ENCODE peak calls at places on chromosome 4, in seven cellular contexts. U, Y, T, M, R, E and I are unnamed samples. For H3K27me3, the result is how much of the 10 kb centered on the place peaks cover.

GRCh38 chr4:144572660-144573059 is 73.3 kb upstream of the HHIP start:
- DNase-seq in U (no peak), Y (no peak), T (no peak), M (peak), R (no peak), E (no peak), I (peak)

GRCh38 chr4:152785639-152786517 is 6.1 kb downstream of the ARFIP1 start:
- DNase-seq in U (no peak), Y (no peak), T (no peak), M (no peak), R (no peak), E (no peak), I (no peak)

GRCh38 chr4:156596026-156596425 is 375.6 kb downstream of the PDGFC start:
- DNase-seq in U (no peak), Y (no peak), T (no peak), M (no peak), R (no peak), E (no peak), I (no peak)

GRCh38 chr4:134089885-134090284 is 111.7 kb downstream of the PABPC4L start:
- DNase-seq in U (no peak), Y (no peak), T (peak), M (no peak), R (no peak), E (no peak), I (no peak)

GRCh38 chr4:83387922-83388676 is 53.5 kb upstream of the HPSE start:
- DNase-seq in U (no peak), Y (no peak), T (no peak), M (no peak), R (no peak), E (no peak), I (no peak)

GRCh38 chr4:150119492-150119891 is 41.2 kb downstream of the DCLK2 start:
- DNase-seq in U (no peak), Y (no peak), T (peak), M (no peak), R (no peak), E (no peak), I (no peak)

GRCh38 chr4:40507977-40508376 is 121.7 kb downstream of the RBM47 start:
- DNase-seq in U (no peak), Y (no peak), T (peak), M (no peak), R (no peak), E (no peak), I (peak)

GRCh38 chr4:40887690-40888089 is 137.9 kb downstream of the NSUN7 start:
- DNase-seq in U (peak), Y (no peak), T (no peak), M (no peak), R (no peak), E (no peak), I (no peak)

GRCh38 chr4:22174640-22175039 is 226.1 kb upstream of the KCNIP4 start:
- DNase-seq in U (no peak), Y (no peak), T (no peak), M (no peak), R (no peak), E (no peak), I (no peak)

GRCh38 chr4:22179124-22179874 is 230.7 kb upstream of the KCNIP4 start:
- DNase-seq in U (peak), Y (no peak), T (no peak), M (no peak), R (no peak), E (no peak), I (no peak)

GRCh38 chr4:56465599-56466295 is 1.7 kb upstream of the SRP72 start:
- DNase-seq in U (no peak), Y (no peak), T (no peak), M (no peak), R (no peak), E (no peak), I (no peak)

GRCh38 chr4:185799442-185799841 is 12.6 kb downstream of the SORBS2 start:
- DNase-seq in U (no peak), Y (peak), T (no peak), M (no peak), R (no peak), E (no peak), I (no peak)

GRCh38 chr4:133316874-133317273 is 167.8 kb downstream of the PCDH10 start:
- DNase-seq in U (no peak), Y (no peak), T (no peak), M (no peak), R (no peak), E (no peak), I (no peak)

GRCh38 chr4:59195867-59196266 is 2004.3 kb upstream of the ADGRL3 start:
- DNase-seq in U (no peak), Y (no peak), T (no peak), M (no peak), R (no peak), E (no peak), I (no peak)

GRCh38 chr4:83581411-83582288 is 45.7 kb downstream of the GPAT3 start:
- DNase-seq in U (no peak), Y (no peak), T (peak), M (no peak), R (no peak), E (no peak), I (no peak)

GRCh38 chr4:120018786-120019185 is 47.9 kb downstream of the MAD2L1 start:
- DNase-seq in U (no peak), Y (no peak), T (no peak), M (no peak), R (no peak), E (no peak), I (no peak)

GRCh38 chr4:3389186-3389878 is 52.4 kb upstream of the HGFAC start:
- DNase-seq in U (no peak), Y (no peak), T (no peak), M (no peak), R (peak), E (no peak), I (no peak)

GRCh38 chr4:6047130-6047673 is 29.0 kb upstream of the C4orf50 start:
- DNase-seq in U (no peak), Y (no peak), T (peak), M (no peak), R (no peak), E (no peak), I (no peak)

GRCh38 chr4:184409911-184410692 is 64.2 kb downstream of the IRF2 start:
- DNase-seq in U (no peak), Y (no peak), T (no peak), M (no peak), R (no peak), E (no peak), I (no peak)

GRCh38 chr4:8308856-8309771 is 39.6 kb downstream of the HTRA3 start:
- DNase-seq in U (peak), Y (no peak), T (no peak), M (peak), R (peak), E (no peak), I (peak)

GRCh38 chr4:120636120-120636630 is 286.4 kb downstream of the PRDM5 start:
- DNase-seq in U (no peak), Y (no peak), T (no peak), M (no peak), R (no peak), E (no peak), I (no peak)

GRCh38 chr4:52658671-52659015 is 458 bp downstream of the USP46 start:
- DNase-seq in U (no peak), Y (no peak), T (no peak), M (peak), R (peak), E (no peak), I (no peak)

GRCh38 chr4:5084911-5085475 is 33.7 kb downstream of the STK32B start:
- DNase-seq in U (no peak), Y (no peak), T (no peak), M (no peak), R (no peak), E (no peak), I (no peak)

GRCh38 chr4:27594917-27595316 is 734.3 kb downstream of the STIM2 start:
- DNase-seq in U (no peak), Y (no peak), T (no peak), M (no peak), R (no peak), E (no peak), I (no peak)

GRCh38 chr4:39464886-39465501 is 6.1 kb downstream of the LIAS start:
- DNase-seq in U (peak), Y (no peak), T (peak), M (no peak), R (no peak), E (no peak), I (no peak)

GRCh38 chr4:14867847-14868246 is 134.4 kb upstream of the CPEB2 start:
- DNase-seq in U (no peak), Y (no peak), T (no peak), M (no peak), R (no peak), E (no peak), I (no peak)

GRCh38 chr4:157582141-157582540 is 361.6 kb downstream of the GRIA2 start:
- DNase-seq in U (no peak), Y (no peak), T (no peak), M (no peak), R (no peak), E (no peak), I (no peak)

DNA sequence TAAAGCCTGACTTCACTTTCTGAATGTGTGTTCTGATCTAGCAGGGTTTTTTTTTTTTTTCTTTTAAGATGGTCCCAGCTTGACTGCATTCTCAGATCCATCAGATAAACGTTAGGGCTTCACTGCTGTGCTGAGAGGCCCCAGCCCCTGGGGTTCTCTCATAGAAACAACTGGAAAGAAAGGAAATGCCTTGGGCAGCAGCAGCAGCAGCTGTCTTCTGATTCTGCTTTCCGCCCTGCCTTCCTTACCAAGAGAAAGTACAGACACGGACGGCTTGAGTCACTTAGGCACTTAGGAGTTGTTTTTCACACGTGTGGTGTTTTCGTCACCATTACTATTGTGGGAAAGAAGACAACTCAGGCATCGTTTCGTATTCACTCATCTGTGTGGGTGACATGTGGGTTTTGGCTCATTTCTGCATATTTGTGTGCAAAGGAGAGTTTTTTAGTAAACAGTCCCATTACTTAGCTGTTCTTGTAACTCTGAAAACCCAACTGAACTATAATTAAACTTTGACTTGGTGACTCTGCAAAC is 172.0 kb downstream of the PTTG2 start:
- DNase-seq in U (peak), Y (no peak), T (peak), M (no peak), R (no peak), E (no peak), I (no peak)
- H3K4me3 ChIP-seq in U (peak), Y (no peak), T (no peak), M (no peak), R (no peak), E (no peak), I (no peak)

GRCh38 chr4:168021666-168022065 is 70.7 kb upstream of the ANXA10 start:
- DNase-seq in U (no peak), Y (no peak), T (no peak), M (no peak), R (no peak), E (no peak), I (no peak)
- H3K27me3 ChIP-seq in U (under half), Y (under half), T (under half), M (under half), R (under half), E (under half), I (under half)

GRCh38 chr4:87863486-87863885 is 30.7 kb downstream of the MEPE start:
- DNase-seq in U (no peak), Y (no peak), T (no peak), M (peak), R (no peak), E (no peak), I (no peak)

GRCh38 chr4:87862236-87862635 is 29.5 kb downstream of the MEPE start:
- DNase-seq in U (no peak), Y (no peak), T (no peak), M (no peak), R (no peak), E (no peak), I (no peak)

GRCh38 chr4:87865288-87865687 is 32.5 kb downstream of the MEPE start:
- DNase-seq in U (no peak), Y (no peak), T (no peak), M (no peak), R (no peak), E (no peak), I (no peak)

GRCh38 chr4:87865960-87866598 is 33.3 kb downstream of the MEPE start:
- DNase-seq in U (no peak), Y (no peak), T (peak), M (no peak), R (no peak), E (no peak), I (peak)

DNA sequence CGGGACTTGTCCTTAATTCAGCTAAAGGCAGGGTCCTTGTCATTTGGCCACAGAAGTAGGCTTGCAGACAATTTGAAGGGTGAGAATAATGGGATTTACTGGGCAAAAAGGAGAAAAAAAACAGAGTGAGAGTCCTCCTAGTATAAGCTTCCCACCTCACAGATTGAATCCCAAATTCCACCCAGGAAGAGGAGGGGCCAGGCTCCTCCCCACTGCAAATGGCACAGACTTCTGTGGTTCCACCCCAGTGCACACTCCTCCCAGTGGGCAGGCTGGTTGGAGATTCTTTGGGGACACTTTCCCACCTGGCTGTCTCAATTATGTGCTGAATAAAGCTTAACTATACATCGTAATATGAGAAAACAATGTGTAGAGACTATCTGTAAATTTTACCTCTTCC is 31.6 kb downstream of the MEPE start:
- DNase-seq in U (no peak), Y (no peak), T (no peak), M (no peak), R (no peak), E (no peak), I (no peak)
- H3K4me3 ChIP-seq in U (no peak), Y (no peak), T (no peak), M (no peak), R (no peak), E (no peak), I (no peak)

GRCh38 chr4:69522554-69522953 is 26.8 kb upstream of the UGT2B4 start:
- DNase-seq in U (no peak), Y (no peak), T (no peak), M (no peak), R (no peak), E (no peak), I (no peak)
- H3K27me3 ChIP-seq in U (under half), Y (under half), T (under half), M (under half), R (under half), E (under half), I (under half)

GRCh38 chr4:7196283-7196651 is 3.9 kb downstream of the SORCS2 start:
- DNase-seq in U (no peak), Y (no peak), T (no peak), M (no peak), R (no peak), E (no peak), I (no peak)
- H3K4me3 ChIP-seq in U (no peak), Y (no peak), T (no peak), M (no peak), R (no peak), E (no peak), I (no peak)

GRCh38 chr4:78070731-78071282 is 13.7 kb downstream of the FRAS1 start:
- DNase-seq in U (no peak), Y (no peak), T (no peak), M (no peak), R (no peak), E (no peak), I (no peak)

GRCh38 chr4:78069859-78070258 is 12.7 kb downstream of the FRAS1 start:
- DNase-seq in U (no peak), Y (no peak), T (no peak), M (no peak), R (no peak), E (no peak), I (no peak)

GRCh38 chr4:78069309-78069708 is 12.2 kb downstream of the FRAS1 start:
- DNase-seq in U (no peak), Y (no peak), T (no peak), M (no peak), R (no peak), E (no peak), I (no peak)

GRCh38 chr4:78065514-78066192 is 8.5 kb downstream of the FRAS1 start:
- DNase-seq in U (no peak), Y (no peak), T (peak), M (no peak), R (no peak), E (no peak), I (no peak)

GRCh38 chr4:78068481-78068880 is 11.4 kb downstream of the FRAS1 start:
- DNase-seq in U (no peak), Y (no peak), T (no peak), M (no peak), R (no peak), E (no peak), I (no peak)
- H3K27me3 ChIP-seq in U (under half), Y (under half), T (under half), M (under half), R (under half), E (under half), I (under half)

GRCh38 chr4:110064295-110064694 is 134.1 kb downstream of the ELOVL6 start:
- DNase-seq in U (no peak), Y (no peak), T (no peak), M (no peak), R (no peak), E (no peak), I (no peak)
- H3K4me3 ChIP-seq in U (no peak), Y (no peak), T (no peak), M (no peak), R (no peak), E (no peak), I (no peak)

GRCh38 chr4:78058591-78059523 is 1.7 kb downstream of the FRAS1 start:
- DNase-seq in U (no peak), Y (no peak), T (peak), M (peak), R (peak), E (no peak), I (peak)

GRCh38 chr4:78061939-78062603 is 4.9 kb downstream of the FRAS1 start:
- DNase-seq in U (no peak), Y (no peak), T (no peak), M (no peak), R (no peak), E (no peak), I (no peak)

GRCh38 chr4:78059524-78059889 is 2.4 kb downstream of the FRAS1 start:
- DNase-seq in U (no peak), Y (no peak), T (peak), M (peak), R (peak), E (peak), I (peak)

GRCh38 chr4:78057600-78058560 is 757 bp downstream of the FRAS1 start:
- DNase-seq in U (no peak), Y (no peak), T (peak), M (peak), R (peak), E (no peak), I (peak)

DNA sequence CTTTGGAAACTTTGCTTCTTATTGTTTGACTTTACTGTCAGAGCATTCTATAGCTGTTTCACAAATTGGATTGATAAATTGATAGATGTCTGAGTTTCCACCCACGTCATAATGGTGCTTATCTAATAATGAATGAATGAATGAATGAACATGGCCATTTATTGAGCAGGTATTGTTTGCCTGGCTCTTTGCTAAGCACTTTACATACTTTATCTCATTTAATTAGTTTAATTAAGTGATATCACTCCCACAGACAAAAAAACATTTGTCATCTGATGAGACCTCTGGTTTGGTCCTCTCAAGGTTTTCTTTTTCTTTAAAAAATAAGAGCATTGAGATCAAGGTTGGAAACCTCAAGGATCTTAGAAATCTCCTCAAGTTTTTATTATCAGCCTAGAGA is 2.8 kb downstream of the FRAS1 start:
- DNase-seq in U (no peak), Y (no peak), T (no peak), M (no peak), R (no peak), E (no peak), I (no peak)
- H3K27me3 ChIP-seq in U (under half), Y (under half), T (under half), M (under half), R (under half), E (under half), I (under half)